ENCODE peak calls at places on chromosomes 1 and 21, in four cellular contexts. V is GM23248, P is MM.1S, H is hepatocyte. C is an unnamed sample.

GRCh38 chr1:117320515-117320914 is 46.7 kb upstream of the MAN1A2 start:
- DNase-seq in H (no peak), V (no peak), P (no peak), C (no peak)

GRCh38 chr1:16117369-16117768 is 38.5 kb downstream of the EPHA2 start:
- DNase-seq in P (no peak), H (no peak), V (peak), C (no peak)

GRCh38 chr1:26281971-26282693 is 2.2 kb downstream of the SH3BGRL3 start:
- DNase-seq in V (peak), H (peak), P (no peak), C (no peak)

GRCh38 chr1:237578540-237578939 is 312.2 kb downstream of the ZP4 start:
- DNase-seq in H (no peak), V (no peak), P (no peak), C (no peak)

GRCh38 chr1:147613506-147613905 is 56.8 kb downstream of the ACP6 start:
- DNase-seq in P (no peak), H (no peak), V (no peak), C (no peak)

GRCh38 chr21:31347435-31348032 is 3.5 kb upstream of the TIAM1 start:
- DNase-seq in P (no peak), V (peak), H (peak), C (peak)

GRCh38 chr1:106876384-106876783 is 180.1 kb upstream of the PRMT6 start:
- DNase-seq in P (no peak), H (no peak), V (no peak), C (no peak)

GRCh38 chr1:208100906-208101305 is 143.3 kb downstream of the PLXNA2 start:
- DNase-seq in P (no peak), V (peak), H (no peak), C (no peak)

GRCh38 chr21:44455524-44456206 is 355 bp downstream of the LRRC3 start:
- DNase-seq in H (peak), P (no peak), V (peak), C (peak)

GRCh38 chr1:246365708-246366107 is 141.4 kb downstream of the SMYD3 start:
- DNase-seq in H (no peak), V (no peak), P (no peak), C (no peak)

GRCh38 chr1:55129194-55129728 is 85.9 kb downstream of the USP24 start:
- DNase-seq in H (no peak), V (peak), P (no peak), C (no peak)

GRCh38 chr1:228866498-228866897 is 131.2 kb downstream of the RHOU start:
- DNase-seq in V (no peak), P (no peak), H (peak), C (peak)

GRCh38 chr1:185373813-185374524 is 56.9 kb upstream of the IVNS1ABP start:
- DNase-seq in P (no peak), V (peak), H (no peak), C (no peak)

GRCh38 chr1:216183007-216183406 is 240.2 kb downstream of the USH2A start:
- DNase-seq in H (peak), V (peak), P (no peak), C (no peak)

GRCh38 chr1:227796359-227796915 is 19.0 kb upstream of the PRSS38 start:
- DNase-seq in P (no peak), H (no peak), V (no peak), C (no peak)

GRCh38 chr1:196538473-196538872 is 69.8 kb downstream of the KCNT2 start:
- DNase-seq in V (no peak), P (no peak), H (no peak), C (no peak)

GRCh38 chr1:25033030-25033827 is 103.2 kb upstream of the RUNX3 start:
- DNase-seq in H (no peak), P (no peak), V (no peak), C (no peak)

GRCh38 chr1:29602203-29602602 is 365.9 kb downstream of the PTPRU start:
- DNase-seq in P (no peak), H (no peak), V (no peak), C (no peak)

GRCh38 chr1:33791251-33791650 is 72.6 kb upstream of the HMGB4 start:
- DNase-seq in P (no peak), H (no peak), V (no peak), C (no peak)

GRCh38 chr1:180188103-180188506 is 33.4 kb downstream of the QSOX1 start:
- DNase-seq in V (peak), P (peak), H (peak), C (peak)

GRCh38 chr1:23224721-23225648 is 7.7 kb upstream of the HTR1D start:
- DNase-seq in V (peak), H (no peak), P (no peak), C (peak)

GRCh38 chr21:38140192-38140905 is 116.4 kb upstream of the KCNJ15 start:
- DNase-seq in P (no peak), H (peak), V (peak), C (peak)

GRCh38 chr1:20609541-20609940 is 20.6 kb downstream of the CDA start:
- DNase-seq in P (no peak), V (no peak), H (no peak), C (no peak)

GRCh38 chr1:30966690-30967369 is 58.3 kb upstream of the SDC3 start:
- DNase-seq in P (no peak), H (peak), V (peak), C (peak)

GRCh38 chr1:44717196-44717595 is 13.8 kb downstream of the RNU5D-1 start:
- DNase-seq in H (no peak), V (peak), P (no peak), C (no peak)
- TF ChIP-seq EZH2phosphoT487 in H (no peak), V (no peak), P (no peak), C (no peak)

DNA sequence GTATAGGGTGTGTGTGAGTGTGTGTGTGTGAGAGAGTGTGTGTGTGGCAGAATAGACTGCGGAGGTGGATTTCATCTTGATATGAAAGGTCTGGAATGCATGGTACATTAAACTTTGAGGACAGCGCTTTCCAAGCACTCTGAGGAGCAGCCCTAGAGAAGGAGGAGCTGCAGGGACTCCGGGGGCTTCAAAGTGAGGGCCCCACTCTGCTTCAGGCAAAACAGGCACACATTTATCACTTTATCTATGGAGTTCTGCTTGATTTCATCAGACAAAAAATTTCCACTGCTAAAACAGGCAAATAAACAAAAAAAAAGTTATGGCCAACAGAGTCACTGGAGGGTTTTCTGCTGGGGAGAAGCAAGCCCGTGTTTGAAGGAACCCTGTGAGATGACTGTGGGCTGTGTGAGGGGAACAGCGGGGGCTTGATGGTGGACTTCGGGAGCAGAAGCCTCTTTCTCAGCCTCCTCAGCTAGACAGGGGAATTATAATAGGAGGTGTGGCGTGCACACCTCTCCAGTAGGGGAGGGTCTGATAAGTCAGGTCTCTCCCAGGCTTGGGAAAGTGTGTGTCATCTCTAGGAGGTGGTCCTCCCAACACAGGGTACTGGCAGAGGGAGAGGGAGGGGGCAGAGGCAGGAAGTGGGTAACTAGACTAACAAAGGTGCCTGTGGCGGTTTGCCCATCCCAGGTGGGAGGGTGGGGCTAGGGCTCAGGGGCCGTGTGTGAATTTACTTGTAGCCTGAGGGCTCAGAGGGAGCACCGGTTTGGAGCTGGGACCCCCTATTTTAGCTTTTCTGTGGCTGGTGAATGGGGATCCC is 18.3 kb upstream of the HDAC1 start:
- DNase-seq in P (no peak), V (peak), H (peak), C (no peak)
- H2AFZ ChIP-seq in P (no peak), V (no peak), H (peak), C (no peak)

GRCh38 chr1:156399355-156400125 is 30.5 kb downstream of the RHBG start:
- DNase-seq in H (no peak), V (no peak), P (no peak), C (no peak)
- TF ChIP-seq EZH2phosphoT487 in H (no peak), V (no peak), P (no peak), C (no peak)

DNA sequence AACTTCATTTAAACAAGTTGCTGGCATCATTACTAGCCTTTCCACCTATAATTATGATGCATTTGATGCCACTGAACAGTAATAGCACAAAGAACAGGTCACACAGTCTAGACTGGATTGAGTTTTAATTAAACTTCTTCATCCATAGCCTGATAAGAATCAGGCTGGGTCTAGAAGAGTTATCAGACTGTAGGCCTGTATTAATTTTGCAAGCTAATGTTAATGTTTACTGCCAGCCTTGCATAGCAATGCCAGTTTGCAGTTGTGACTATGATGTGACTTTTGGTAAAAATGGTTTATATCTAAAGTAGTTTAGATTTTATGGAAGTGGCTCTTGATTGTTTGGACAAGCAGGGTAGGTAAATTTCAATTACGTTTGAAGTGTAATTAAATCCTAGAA is 68.0 kb downstream of the PRKAA2 start:
- DNase-seq in P (no peak), H (no peak), V (no peak), C (no peak)
- H2AFZ ChIP-seq in P (no peak), H (no peak), V (no peak), C (no peak)

DNA sequence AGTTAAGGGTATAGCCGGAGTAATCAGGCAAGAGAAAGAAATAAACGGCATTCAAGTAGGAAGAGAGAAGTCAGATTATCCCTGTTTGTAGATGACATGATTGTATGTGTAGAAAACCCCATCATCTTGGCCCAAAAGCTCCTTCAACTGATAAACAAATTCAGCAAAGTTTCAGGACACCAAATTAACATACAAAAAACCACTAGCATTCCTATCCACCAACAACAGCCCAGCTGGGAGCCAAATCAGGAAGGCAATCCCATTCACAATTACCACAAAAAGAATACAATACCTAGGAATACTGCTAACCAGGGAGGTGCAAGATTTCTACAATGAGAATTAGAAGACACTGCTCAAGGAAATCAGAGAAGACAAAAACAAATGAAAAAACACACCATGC is 45.3 kb downstream of the MAST2 start:
- DNase-seq in P (no peak), V (peak), H (no peak), C (no peak)
- TF ChIP-seq EZH2phosphoT487 in P (no peak), V (no peak), H (no peak), C (no peak)

GRCh38 chr1:200642481-200642880 is 21.9 kb upstream of the KIF14 start:
- DNase-seq in V (no peak), P (no peak), H (no peak), C (no peak)

GRCh38 chr1:200641175-200641489 is 20.6 kb upstream of the KIF14 start:
- DNase-seq in P (no peak), V (peak), H (no peak), C (no peak)

GRCh38 chr1:200638073-200638472 is 17.5 kb upstream of the KIF14 start:
- DNase-seq in P (no peak), H (no peak), V (no peak), C (no peak)

GRCh38 chr1:200644021-200644420 is 23.5 kb upstream of the KIF14 start:
- DNase-seq in H (no peak), V (no peak), P (no peak), C (no peak)

DNA sequence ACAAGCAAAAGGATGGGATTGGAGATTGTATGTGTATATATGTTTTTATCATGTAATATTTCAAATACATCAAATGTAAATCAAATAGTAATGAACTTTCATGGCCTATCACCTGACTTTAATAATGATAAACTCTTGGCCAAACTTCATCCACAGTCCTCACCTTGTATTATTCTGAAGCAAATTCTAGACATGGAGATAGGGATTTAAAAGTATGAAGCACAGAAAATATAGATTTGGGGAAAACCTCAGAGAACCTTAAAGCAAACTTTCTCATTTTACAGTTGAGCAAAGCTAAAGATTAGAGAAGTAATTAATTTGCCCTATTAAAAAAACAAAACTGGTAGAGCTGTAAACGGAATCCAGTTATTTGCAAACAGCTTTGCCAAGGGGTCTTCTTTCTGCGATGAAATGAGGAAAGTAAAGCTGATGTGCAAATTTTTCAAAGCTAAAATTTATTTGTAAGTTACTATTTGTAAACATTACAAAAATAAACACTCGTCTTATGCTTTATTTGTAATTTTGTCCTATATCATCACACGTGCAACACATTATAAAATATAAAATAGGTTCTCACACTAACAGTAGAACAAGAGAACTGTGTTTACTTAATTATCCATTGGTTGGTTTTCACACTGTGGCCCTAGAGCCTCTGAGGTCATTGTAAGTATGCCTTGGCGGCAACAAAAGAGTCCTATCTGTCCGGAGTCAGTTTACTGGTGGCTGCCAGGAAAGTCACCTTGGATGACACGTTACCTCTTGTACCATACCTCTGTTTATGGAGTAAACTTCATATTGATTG is 20.0 kb upstream of the KIF14 start:
- DNase-seq in H (no peak), V (no peak), P (no peak), C (no peak)
- H2AFZ ChIP-seq in H (no peak), V (peak), P (no peak), C (peak)

GRCh38 chr1:236143104-236143948 is 987 bp downstream of the GPR137B start:
- DNase-seq in V (peak), P (no peak), H (peak), C (peak)

GRCh38 chr1:236142358-236143103 is at the start of gene GPR137B:
- DNase-seq in H (peak), V (peak), P (no peak), C (peak)

GRCh38 chr1:236141447-236142357 is 637 bp upstream of the GPR137B start:
- DNase-seq in P (no peak), H (peak), V (peak), C (peak)

GRCh38 chr1:236144446-236145150 is 2.3 kb downstream of the GPR137B start:
- DNase-seq in V (no peak), H (no peak), P (no peak), C (peak)

DNA sequence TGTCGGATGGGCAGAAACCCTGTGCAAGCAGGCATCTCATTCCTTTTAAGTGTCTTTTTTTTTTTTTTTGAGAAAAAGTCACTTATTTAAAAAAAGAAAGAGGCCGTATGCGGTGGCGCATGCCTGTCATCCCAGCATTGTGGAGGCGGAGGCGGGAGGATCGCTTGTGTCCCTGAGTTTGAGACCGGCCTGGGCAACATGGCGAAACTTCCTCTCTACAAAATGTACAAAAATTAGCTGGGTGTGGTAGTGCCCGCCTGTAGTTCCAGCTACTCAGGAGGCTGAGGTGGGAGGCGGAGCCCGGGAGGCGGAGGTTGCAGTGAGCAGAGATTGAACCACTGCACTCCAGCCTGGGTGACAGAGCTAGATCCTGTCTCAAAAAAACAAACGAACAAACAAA is 1.7 kb downstream of the GPR137B start:
- DNase-seq in P (no peak), H (no peak), V (no peak), C (no peak)
- TF ChIP-seq EZH2phosphoT487 in P (no peak), H (no peak), V (no peak), C (no peak)

GRCh38 chr1:6953216-6953615 is 168.0 kb downstream of the CAMTA1 start:
- DNase-seq in H (no peak), P (no peak), V (no peak), C (no peak)

GRCh38 chr1:6955357-6956154 is 170.3 kb downstream of the CAMTA1 start:
- DNase-seq in V (no peak), H (no peak), P (no peak), C (no peak)

GRCh38 chr1:6954596-6954995 is 169.3 kb downstream of the CAMTA1 start:
- DNase-seq in P (no peak), H (no peak), V (no peak), C (no peak)

GRCh38 chr1:6951536-6951935 is 166.3 kb downstream of the CAMTA1 start:
- DNase-seq in P (no peak), V (no peak), H (no peak), C (no peak)

GRCh38 chr1:6953874-6954502 is 168.7 kb downstream of the CAMTA1 start:
- DNase-seq in P (no peak), V (no peak), H (no peak), C (no peak)
- H2AFZ ChIP-seq in P (no peak), V (no peak), H (no peak), C (no peak)

GRCh38 chr1:94619731-94620130 is 78.2 kb upstream of the F3 start:
- DNase-seq in H (no peak), P (no peak), V (no peak), C (no peak)

GRCh38 chr1:94622757-94623156 is 81.2 kb upstream of the F3 start:
- DNase-seq in H (peak), V (peak), P (no peak), C (no peak)

GRCh38 chr1:94621802-94622201 is 80.2 kb upstream of the F3 start:
- DNase-seq in H (no peak), P (no peak), V (no peak), C (no peak)

GRCh38 chr1:94620345-94621031 is 78.9 kb upstream of the F3 start:
- DNase-seq in P (no peak), V (no peak), H (no peak), C (no peak)

GRCh38 chr1:94621392-94621791 is 79.8 kb upstream of the F3 start:
- DNase-seq in H (peak), P (no peak), V (peak), C (peak)
- TF ChIP-seq EZH2phosphoT487 in H (no peak), P (no peak), V (no peak), C (no peak)